ENCODE peak calls at places on chromosomes 11 and 22, in six cellular contexts. One of them, this sample, is unnamed.

GRCh38 chr11:36022891-36023290 is 79.0 kb downstream of the LDLRAD3 start:
- DNase-seq in adrenal gland: no peak
- DNase-seq in H1: no peak
- DNase-seq in IMR-90: no peak
- DNase-seq in body of pancreas: no peak
- DNase-seq in breast epithelium: no peak
- DNase-seq in this sample: no peak

GRCh38 chr11:72591785-72592490 is 82.3 kb downstream of the PDE2A start:
- DNase-seq in adrenal gland: no peak
- DNase-seq in breast epithelium: no peak
- DNase-seq in H1: no peak
- DNase-seq in IMR-90: no peak
- DNase-seq in body of pancreas: peak; percentile 18
- DNase-seq in this sample: no peak

GRCh38 chr22:48606684-48607307 is 1220.9 kb downstream of the BRD1 start:
- DNase-seq in IMR-90: no peak
- DNase-seq in adrenal gland: no peak
- DNase-seq in breast epithelium: no peak
- DNase-seq in body of pancreas: no peak
- DNase-seq in H1: no peak
- DNase-seq in this sample: no peak

GRCh38 chr11:130002352-130002845 is at the start of gene PRDM10:
- DNase-seq in IMR-90: peak; percentile 87
- DNase-seq in body of pancreas: peak; percentile 94
- DNase-seq in H1: no peak
- DNase-seq in adrenal gland: peak; percentile 93
- DNase-seq in breast epithelium: peak; percentile 90
- DNase-seq in this sample: peak; percentile 98

GRCh38 chr11:36361901-36362391 is 65.9 kb downstream of the PRR5L start:
- DNase-seq in H1: peak; percentile 54
- DNase-seq in body of pancreas: peak; percentile 56
- DNase-seq in IMR-90: peak; percentile 85
- DNase-seq in adrenal gland: no peak
- DNase-seq in breast epithelium: no peak
- DNase-seq in this sample: peak; percentile 39

GRCh38 chr11:33936745-33937612 is 45.1 kb upstream of the LMO2 start:
- DNase-seq in IMR-90: peak; percentile 55
- DNase-seq in H1: no peak
- DNase-seq in body of pancreas: peak; percentile 46
- DNase-seq in adrenal gland: peak; percentile 77
- DNase-seq in breast epithelium: no peak
- DNase-seq in this sample: peak; percentile 63

GRCh38 chr22:46538816-46539163 is 1.4 kb upstream of the CELSR1 start:
- DNase-seq in H1: no peak
- DNase-seq in IMR-90: peak; percentile 63
- DNase-seq in body of pancreas: peak; percentile 41
- DNase-seq in adrenal gland: no peak
- DNase-seq in breast epithelium: no peak
- DNase-seq in this sample: no peak

GRCh38 chr11:69460540-69461257 is 20.8 kb upstream of the LINC01488 start:
- DNase-seq in breast epithelium: no peak
- DNase-seq in IMR-90: peak; percentile 95
- DNase-seq in body of pancreas: no peak
- DNase-seq in adrenal gland: no peak
- DNase-seq in H1: no peak
- DNase-seq in this sample: no peak

GRCh38 chr11:65316979-65317786 is 2.5 kb downstream of the CDC42EP2 start:
- DNase-seq in breast epithelium: peak; percentile 75
- DNase-seq in H1: no peak
- DNase-seq in IMR-90: peak; percentile 84
- DNase-seq in body of pancreas: peak; percentile 54
- DNase-seq in adrenal gland: peak; percentile 67
- DNase-seq in this sample: peak; percentile 63

GRCh38 chr11:71435278-71435951 is 12.8 kb downstream of the DHCR7 start:
- DNase-seq in H1: no peak
- DNase-seq in IMR-90: no peak
- DNase-seq in body of pancreas: no peak
- DNase-seq in breast epithelium: no peak
- DNase-seq in adrenal gland: no peak
- DNase-seq in this sample: no peak

GRCh38 chr11:78961186-78961782 is 386.6 kb upstream of the NARS2 start:
- DNase-seq in breast epithelium: no peak
- DNase-seq in IMR-90: peak; percentile 46
- DNase-seq in adrenal gland: no peak
- DNase-seq in body of pancreas: peak; percentile 64
- DNase-seq in H1: peak; percentile 57
- DNase-seq in this sample: peak; percentile 45

GRCh38 chr22:27460596-27461347 is 340.8 kb downstream of the MN1 start:
- DNase-seq in body of pancreas: no peak
- DNase-seq in H1: no peak
- DNase-seq in adrenal gland: no peak
- DNase-seq in breast epithelium: peak; percentile 45
- DNase-seq in IMR-90: peak; percentile 60
- DNase-seq in this sample: peak; percentile 51

GRCh38 chr11:43870981-43871550 is 9.6 kb upstream of the ALKBH3 start:
- DNase-seq in breast epithelium: no peak
- DNase-seq in body of pancreas: no peak
- DNase-seq in adrenal gland: no peak
- DNase-seq in IMR-90: no peak
- DNase-seq in H1: no peak
- DNase-seq in this sample: no peak

GRCh38 chr11:101487775-101488174 is 96.0 kb downstream of the TRPC6 start:
- DNase-seq in adrenal gland: no peak
- DNase-seq in IMR-90: peak; percentile 79
- DNase-seq in H1: no peak
- DNase-seq in breast epithelium: no peak
- DNase-seq in body of pancreas: no peak
- DNase-seq in this sample: no peak

GRCh38 chr22:42742940-42743339 is 22.3 kb upstream of the A4GALT start:
- DNase-seq in body of pancreas: no peak
- DNase-seq in breast epithelium: no peak
- DNase-seq in IMR-90: no peak
- DNase-seq in adrenal gland: no peak
- DNase-seq in H1: no peak
- DNase-seq in this sample: no peak

GRCh38 chr11:68684385-68685356 is at the start of gene GAL:
- DNase-seq in H1: no peak
- DNase-seq in breast epithelium: no peak
- DNase-seq in IMR-90: no peak
- DNase-seq in body of pancreas: no peak
- DNase-seq in adrenal gland: no peak
- DNase-seq in this sample: no peak

GRCh38 chr11:1341928-1342524 is 32.6 kb upstream of the TOLLIP start:
- DNase-seq in H1: no peak
- DNase-seq in body of pancreas: peak; percentile 7
- DNase-seq in breast epithelium: no peak
- DNase-seq in IMR-90: peak; percentile 64
- DNase-seq in adrenal gland: no peak
- DNase-seq in this sample: peak; percentile 25

GRCh38 chr22:20484948-20485683 is 10.5 kb downstream of the KLHL22 start:
- DNase-seq in adrenal gland: no peak
- DNase-seq in IMR-90: no peak
- DNase-seq in H1: no peak
- DNase-seq in body of pancreas: no peak
- DNase-seq in breast epithelium: no peak
- DNase-seq in this sample: no peak

GRCh38 chr11:65637794-65638317 is at the start of gene SIPA1:
- DNase-seq in IMR-90: peak; percentile 93
- DNase-seq in breast epithelium: no peak
- DNase-seq in H1: peak; percentile 83
- DNase-seq in body of pancreas: peak; percentile 86
- DNase-seq in adrenal gland: peak; percentile 83
- DNase-seq in this sample: peak; percentile 46

GRCh38 chr22:19407649-19408606 is 23.6 kb downstream of the HIRA start:
- DNase-seq in breast epithelium: no peak
- DNase-seq in H1: no peak
- DNase-seq in body of pancreas: peak; percentile 71
- DNase-seq in IMR-90: peak; percentile 29
- DNase-seq in adrenal gland: peak; percentile 38
- DNase-seq in this sample: no peak

GRCh38 chr11:1271406-1271805 is 38.0 kb downstream of the TOLLIP start:
- DNase-seq in adrenal gland: no peak
- DNase-seq in H1: no peak
- DNase-seq in IMR-90: no peak
- DNase-seq in breast epithelium: no peak
- DNase-seq in body of pancreas: no peak
- DNase-seq in this sample: no peak

GRCh38 chr22:26481694-26482093 is 1.9 kb downstream of the HPS4 start:
- DNase-seq in breast epithelium: no peak
- DNase-seq in adrenal gland: no peak
- DNase-seq in H1: no peak
- DNase-seq in body of pancreas: no peak
- DNase-seq in IMR-90: no peak
- DNase-seq in this sample: no peak

GRCh38 chr22:26364066-26365015 is 64.7 kb upstream of the ASPHD2 start:
- DNase-seq in IMR-90: peak; percentile 80
- DNase-seq in adrenal gland: peak; percentile 79
- DNase-seq in H1: peak; percentile 63
- DNase-seq in breast epithelium: peak; percentile 24
- DNase-seq in body of pancreas: peak; percentile 75
- DNase-seq in this sample: no peak

GRCh38 chr11:86696004-86696403 is 23.6 kb upstream of the ME3 start:
- DNase-seq in IMR-90: peak; percentile 92
- DNase-seq in body of pancreas: no peak
- DNase-seq in adrenal gland: peak; percentile 37
- DNase-seq in H1: no peak
- DNase-seq in breast epithelium: no peak
- DNase-seq in this sample: no peak

GRCh38 chr11:122305018-122305417 is 189.0 kb upstream of the BLID start:
- DNase-seq in breast epithelium: no peak
- DNase-seq in adrenal gland: no peak
- DNase-seq in H1: no peak
- DNase-seq in body of pancreas: no peak
- DNase-seq in IMR-90: no peak
- DNase-seq in this sample: no peak

GRCh38 chr22:42720263-42721044 is at the start of gene A4GALT:
- DNase-seq in H1: no peak
- DNase-seq in IMR-90: no peak
- DNase-seq in breast epithelium: no peak
- DNase-seq in adrenal gland: no peak
- DNase-seq in body of pancreas: no peak
- DNase-seq in this sample: no peak

GRCh38 chr22:31286360-31287255 is 5.7 kb downstream of the PIK3IP1 start:
- DNase-seq in H1: no peak
- DNase-seq in IMR-90: no peak
- DNase-seq in body of pancreas: peak; percentile 67
- DNase-seq in adrenal gland: peak; percentile 42
- DNase-seq in breast epithelium: no peak
- DNase-seq in this sample: peak; percentile 85

GRCh38 chr11:36030707-36031365 is 87.0 kb downstream of the LDLRAD3 start:
- DNase-seq in IMR-90: peak; percentile 78
- DNase-seq in breast epithelium: no peak
- DNase-seq in adrenal gland: no peak
- DNase-seq in H1: no peak
- DNase-seq in body of pancreas: no peak
- DNase-seq in this sample: no peak

GRCh38 chr22:30214703-30215405 is 31.7 kb downstream of the LIF start:
- DNase-seq in adrenal gland: no peak
- DNase-seq in IMR-90: no peak
- DNase-seq in H1: no peak
- DNase-seq in breast epithelium: no peak
- DNase-seq in body of pancreas: no peak
- DNase-seq in this sample: no peak

GRCh38 chr11:46362146-46363030 is 15.1 kb downstream of the DGKZ start:
- DNase-seq in body of pancreas: no peak
- DNase-seq in IMR-90: no peak
- DNase-seq in breast epithelium: no peak
- DNase-seq in adrenal gland: no peak
- DNase-seq in H1: no peak
- DNase-seq in this sample: no peak

GRCh38 chr11:46364056-46364455 is 16.8 kb downstream of the DGKZ start:
- DNase-seq in body of pancreas: no peak
- DNase-seq in IMR-90: no peak
- DNase-seq in adrenal gland: no peak
- DNase-seq in breast epithelium: no peak
- DNase-seq in H1: no peak
- DNase-seq in this sample: no peak

GRCh38 chr11:46363031-46363407 is 15.8 kb downstream of the DGKZ start:
- DNase-seq in H1: no peak
- DNase-seq in IMR-90: peak; percentile 67
- DNase-seq in breast epithelium: peak; percentile 70
- DNase-seq in body of pancreas: peak; percentile 71
- DNase-seq in adrenal gland: peak; percentile 84
- DNase-seq in this sample: peak; percentile 68

GRCh38 chr11:46364791-46365190 is 16.7 kb upstream of the MDK start:
- DNase-seq in body of pancreas: no peak
- DNase-seq in H1: no peak
- DNase-seq in IMR-90: no peak
- DNase-seq in adrenal gland: no peak
- DNase-seq in breast epithelium: no peak
- DNase-seq in this sample: no peak

GRCh38 chr11:46363455-46363920 is 16.2 kb downstream of the DGKZ start:
- DNase-seq in H1: no peak
- DNase-seq in breast epithelium: peak; percentile 75
- DNase-seq in IMR-90: peak; percentile 33
- DNase-seq in adrenal gland: peak; percentile 80
- DNase-seq in body of pancreas: no peak
- DNase-seq in this sample: no peak
- TF ChIP-seq POLR2A in H1: no peak
- TF ChIP-seq POLR2A in breast epithelium: no peak
- TF ChIP-seq POLR2A in IMR-90: no peak
- TF ChIP-seq POLR2A in adrenal gland: no peak
- TF ChIP-seq POLR2A in body of pancreas: no peak
- TF ChIP-seq POLR2A in this sample: no peak

GRCh38 chr22:40519284-40519947 is 117.1 kb downstream of the MRTFA start:
- DNase-seq in breast epithelium: no peak
- DNase-seq in body of pancreas: no peak
- DNase-seq in H1: no peak
- DNase-seq in adrenal gland: no peak
- DNase-seq in IMR-90: no peak
- DNase-seq in this sample: no peak
- H3K4me3 ChIP-seq in breast epithelium: no peak overlapping the region
- H3K4me3 ChIP-seq in body of pancreas: no peak overlapping the region
- H3K4me3 ChIP-seq in H1: no peak overlapping the region
- H3K4me3 ChIP-seq in adrenal gland: no peak overlapping the region
- H3K4me3 ChIP-seq in IMR-90: no peak overlapping the region
- H3K4me3 ChIP-seq in this sample: no peak overlapping the region

DNA sequence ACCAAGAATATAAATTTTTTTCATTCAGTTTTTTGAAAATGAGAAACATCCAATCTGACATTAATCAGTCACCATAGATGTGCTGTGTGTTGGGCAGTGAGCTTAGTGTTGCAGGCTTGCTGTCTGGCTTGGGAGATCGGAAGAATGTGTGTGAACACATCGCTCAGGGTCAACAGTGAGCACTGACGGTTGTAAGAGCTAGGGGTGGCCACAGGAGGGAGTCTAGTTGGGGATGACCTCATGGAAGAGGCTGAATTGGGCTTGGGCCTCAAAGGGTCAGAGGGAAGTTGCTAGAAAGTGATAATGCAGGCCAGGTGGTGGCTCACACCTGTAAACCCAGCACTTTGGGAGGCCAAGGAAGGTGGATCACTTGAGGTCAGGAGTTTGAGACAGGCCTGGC is 375.4 kb downstream of the DDX10 start:
- DNase-seq in H1: peak; percentile 21
- DNase-seq in breast epithelium: no peak
- DNase-seq in body of pancreas: no peak
- DNase-seq in IMR-90: no peak
- DNase-seq in adrenal gland: no peak
- DNase-seq in this sample: no peak
- TF ChIP-seq CTCF in H1: peak; percentile 31
- TF ChIP-seq CTCF in breast epithelium: no peak
- TF ChIP-seq CTCF in body of pancreas: no peak
- TF ChIP-seq CTCF in IMR-90: no peak
- TF ChIP-seq CTCF in adrenal gland: no peak
- TF ChIP-seq CTCF in this sample: no peak

GRCh38 chr11:75554258-75555022 is 7.6 kb upstream of the SERPINH1 start:
- DNase-seq in IMR-90: peak; percentile 100
- DNase-seq in body of pancreas: peak; percentile 71
- DNase-seq in adrenal gland: peak; percentile 87
- DNase-seq in breast epithelium: peak; percentile 70
- DNase-seq in H1: no peak
- DNase-seq in this sample: peak; percentile 96
- TF ChIP-seq POLR2A in IMR-90: peak; percentile 98
- TF ChIP-seq POLR2A in body of pancreas: peak; percentile 22
- TF ChIP-seq POLR2A in adrenal gland: peak; percentile 89
- TF ChIP-seq POLR2A in breast epithelium: no peak
- TF ChIP-seq POLR2A in H1: peak; percentile 65
- TF ChIP-seq POLR2A in this sample: no peak

This sample was measured in lower leg skin.